ENCODE peak calls at places on chromosomes 12 and 14, in four cellular contexts. One of them, this sample, is unnamed.

GRCh38 chr12:104942075-104942474 is 16.0 kb downstream of the SLC41A2 start:
- DNase-seq in mesendoderm: no peak
- DNase-seq in IMR-90: no peak
- DNase-seq in H1: no peak
- DNase-seq in this sample: no peak

GRCh38 chr14:85546390-85546789 is 16.4 kb downstream of the FLRT2 start:
- DNase-seq in mesendoderm: no peak
- DNase-seq in H1: no peak
- DNase-seq in IMR-90: no peak
- DNase-seq in this sample: peak

GRCh38 chr12:123996581-123996980 is 23.6 kb downstream of the ZNF664 start:
- DNase-seq in IMR-90: no peak
- DNase-seq in H1: no peak
- DNase-seq in mesendoderm: no peak
- DNase-seq in this sample: no peak

GRCh38 chr12:58314610-58315009 is 373.2 kb downstream of the ATP23 start:
- DNase-seq in IMR-90: peak
- DNase-seq in mesendoderm: no peak
- DNase-seq in H1: no peak
- DNase-seq in this sample: no peak

GRCh38 chr12:114658002-114658441 is 26.0 kb downstream of the TBX3 start:
- DNase-seq in IMR-90: peak
- DNase-seq in mesendoderm: no peak
- DNase-seq in H1: no peak
- DNase-seq in this sample: no peak

GRCh38 chr14:73168691-73169090 is 32.4 kb downstream of the PSEN1 start:
- DNase-seq in mesendoderm: no peak
- DNase-seq in H1: no peak
- DNase-seq in IMR-90: no peak
- DNase-seq in this sample: no peak

GRCh38 chr12:114238808-114239207 is 167.1 kb downstream of the TBX5 start:
- DNase-seq in mesendoderm: no peak
- DNase-seq in IMR-90: no peak
- DNase-seq in H1: no peak
- DNase-seq in this sample: no peak

GRCh38 chr12:124883263-124883876 is 19.7 kb upstream of the SCARB1 start:
- DNase-seq in mesendoderm: peak
- DNase-seq in IMR-90: peak
- DNase-seq in H1: no peak
- DNase-seq in this sample: no peak

GRCh38 chr12:108193922-108194321 is 64.8 kb downstream of the WSCD2 start:
- DNase-seq in mesendoderm: peak
- DNase-seq in IMR-90: peak
- DNase-seq in H1: no peak
- DNase-seq in this sample: no peak

GRCh38 chr12:116261525-116262100 is 15.9 kb downstream of the MED13L start:
- DNase-seq in mesendoderm: no peak
- DNase-seq in IMR-90: no peak
- DNase-seq in H1: no peak
- DNase-seq in this sample: no peak

GRCh38 chr12:10189653-10190052 is 10.8 kb downstream of the TMEM52B start:
- DNase-seq in IMR-90: peak
- DNase-seq in mesendoderm: no peak
- DNase-seq in H1: no peak
- DNase-seq in this sample: no peak

GRCh38 chr12:124391340-124392261 is 96.7 kb downstream of the RFLNA start:
- DNase-seq in IMR-90: peak
- DNase-seq in H1: no peak
- DNase-seq in mesendoderm: no peak
- DNase-seq in this sample: no peak

GRCh38 chr14:104335611-104336010 is 197.2 kb downstream of the KIF26A start:
- DNase-seq in IMR-90: no peak
- DNase-seq in H1: no peak
- DNase-seq in mesendoderm: no peak
- DNase-seq in this sample: peak

GRCh38 chr12:6038160-6038559 is 86.3 kb downstream of the VWF start:
- DNase-seq in H1: peak
- DNase-seq in IMR-90: peak
- DNase-seq in mesendoderm: peak
- DNase-seq in this sample: peak

GRCh38 chr14:70934502-70935134 is 27.4 kb downstream of the PCNX1 start:
- DNase-seq in mesendoderm: no peak
- DNase-seq in H1: no peak
- DNase-seq in IMR-90: peak
- DNase-seq in this sample: no peak

GRCh38 chr12:72141381-72141780 is 130.8 kb upstream of the TRHDE start:
- DNase-seq in mesendoderm: peak
- DNase-seq in IMR-90: peak
- DNase-seq in H1: no peak
- DNase-seq in this sample: no peak

GRCh38 chr12:5984873-5985272 is 39.8 kb upstream of the ANO2 start:
- DNase-seq in IMR-90: no peak
- DNase-seq in H1: no peak
- DNase-seq in mesendoderm: no peak
- DNase-seq in this sample: no peak

GRCh38 chr12:65728913-65729793 is 95.1 kb upstream of the HMGA2 start:
- DNase-seq in H1: no peak
- DNase-seq in IMR-90: peak
- DNase-seq in mesendoderm: peak
- DNase-seq in this sample: peak

GRCh38 chr12:94282675-94283074 is 134.3 kb downstream of the PLXNC1 start:
- DNase-seq in H1: no peak
- DNase-seq in IMR-90: no peak
- DNase-seq in mesendoderm: no peak
- DNase-seq in this sample: no peak

GRCh38 chr12:89208661-89209096 is 143.6 kb downstream of the DUSP6 start:
- DNase-seq in mesendoderm: peak
- DNase-seq in IMR-90: peak
- DNase-seq in H1: no peak
- DNase-seq in this sample: no peak

GRCh38 chr12:81274619-81275018 is 196.7 kb downstream of the ACSS3 start:
- DNase-seq in IMR-90: no peak
- DNase-seq in mesendoderm: no peak
- DNase-seq in H1: no peak
- DNase-seq in this sample: no peak

GRCh38 chr12:13670249-13670648 is 311.2 kb downstream of the GRIN2B start:
- DNase-seq in H1: no peak
- DNase-seq in mesendoderm: no peak
- DNase-seq in IMR-90: no peak
- DNase-seq in this sample: no peak

GRCh38 chr12:23423097-23423687 is 526.3 kb downstream of the SOX5 start:
- DNase-seq in H1: no peak
- DNase-seq in IMR-90: no peak
- DNase-seq in mesendoderm: no peak
- DNase-seq in this sample: no peak

GRCh38 chr12:132605892-132606291 is 4.5 kb downstream of the LRCOL1 start:
- DNase-seq in IMR-90: no peak
- DNase-seq in H1: no peak
- DNase-seq in mesendoderm: no peak
- DNase-seq in this sample: no peak

GRCh38 chr14:103372552-103373304 is 12.5 kb upstream of the MARK3 start:
- DNase-seq in mesendoderm: peak
- DNase-seq in IMR-90: peak
- DNase-seq in H1: no peak
- DNase-seq in this sample: no peak

GRCh38 chr12:109393437-109394345 is 46.0 kb downstream of the MYO1H start:
- DNase-seq in IMR-90: peak
- DNase-seq in H1: no peak
- DNase-seq in mesendoderm: peak
- DNase-seq in this sample: peak

GRCh38 chr14:35944847-35945246 is 118.7 kb downstream of the BRMS1L start:
- DNase-seq in IMR-90: no peak
- DNase-seq in H1: peak
- DNase-seq in mesendoderm: peak
- DNase-seq in this sample: peak

GRCh38 chr14:70955543-70956480 is 48.6 kb downstream of the PCNX1 start:
- DNase-seq in mesendoderm: peak
- DNase-seq in H1: no peak
- DNase-seq in IMR-90: peak
- DNase-seq in this sample: no peak

GRCh38 chr14:21486640-21487087 is 9.7 kb downstream of the TOX4 start:
- DNase-seq in H1: no peak
- DNase-seq in IMR-90: peak
- DNase-seq in mesendoderm: no peak
- DNase-seq in this sample: no peak

GRCh38 chr14:70931008-70931407 is 23.7 kb downstream of the PCNX1 start:
- DNase-seq in H1: no peak
- DNase-seq in IMR-90: peak
- DNase-seq in mesendoderm: no peak
- DNase-seq in this sample: no peak

GRCh38 chr14:105201156-105201927 is 20.2 kb upstream of the NUDT14 start:
- DNase-seq in mesendoderm: no peak
- DNase-seq in IMR-90: no peak
- DNase-seq in H1: no peak
- DNase-seq in this sample: no peak

GRCh38 chr12:8779862-8780261 is 42.6 kb upstream of the A2ML1 start:
- DNase-seq in IMR-90: no peak
- DNase-seq in H1: no peak
- DNase-seq in mesendoderm: no peak
- DNase-seq in this sample: no peak

GRCh38 chr12:103647267-103647666 is 60.2 kb downstream of the STAB2 start:
- DNase-seq in IMR-90: peak
- DNase-seq in H1: no peak
- DNase-seq in mesendoderm: no peak
- DNase-seq in this sample: no peak

DNA sequence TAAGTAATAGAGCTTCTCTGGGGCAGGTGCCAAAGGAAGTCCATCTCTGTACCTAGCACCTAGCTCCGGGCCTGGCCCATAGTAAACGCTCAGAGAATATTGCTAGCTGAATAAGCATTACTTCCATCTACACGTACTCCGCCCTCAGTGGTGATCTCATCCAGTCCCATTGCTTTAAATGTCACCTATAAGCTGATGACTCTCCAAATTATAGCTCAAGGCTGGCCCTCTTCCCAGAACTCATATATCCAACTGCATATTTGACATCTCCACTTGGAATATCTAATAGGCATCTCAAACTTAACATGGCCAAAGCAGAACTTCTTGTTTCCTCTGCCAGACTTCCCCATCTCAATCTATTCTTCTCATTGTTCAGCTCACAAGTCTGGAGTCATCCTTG is 6.9 kb upstream of the DYNLL1 start:
- DNase-seq in mesendoderm: no peak
- DNase-seq in IMR-90: peak
- DNase-seq in H1: no peak
- DNase-seq in this sample: no peak
- H3K56ac ChIP-seq in mesendoderm: no peak
- H3K56ac ChIP-seq in IMR-90: no peak
- H3K56ac ChIP-seq in H1: no peak
- H3K56ac ChIP-seq in this sample: no peak

GRCh38 chr12:68839183-68840147 is 31.5 kb downstream of the MDM2 start:
- DNase-seq in IMR-90: no peak
- DNase-seq in H1: no peak
- DNase-seq in mesendoderm: no peak
- DNase-seq in this sample: no peak

GRCh38 chr12:68844318-68844745 is 36.4 kb downstream of the MDM2 start:
- DNase-seq in H1: no peak
- DNase-seq in mesendoderm: no peak
- DNase-seq in IMR-90: no peak
- DNase-seq in this sample: no peak

GRCh38 chr12:68842784-68843567 is 35.0 kb downstream of the MDM2 start:
- DNase-seq in IMR-90: no peak
- DNase-seq in H1: no peak
- DNase-seq in mesendoderm: no peak
- DNase-seq in this sample: no peak

GRCh38 chr12:68841717-68842116 is 33.7 kb downstream of the MDM2 start:
- DNase-seq in H1: no peak
- DNase-seq in mesendoderm: no peak
- DNase-seq in IMR-90: no peak
- DNase-seq in this sample: no peak

GRCh38 chr12:68842123-68842522 is 34.1 kb downstream of the MDM2 start:
- DNase-seq in mesendoderm: no peak
- DNase-seq in H1: no peak
- DNase-seq in IMR-90: no peak
- DNase-seq in this sample: no peak
- H3K56ac ChIP-seq in mesendoderm: no peak
- H3K56ac ChIP-seq in H1: no peak
- H3K56ac ChIP-seq in IMR-90: no peak
- H3K56ac ChIP-seq in this sample: no peak

GRCh38 chr14:68286667-68287066 is 467.1 kb downstream of the RAD51B start:
- DNase-seq in H1: no peak
- DNase-seq in IMR-90: no peak
- DNase-seq in mesendoderm: no peak
- DNase-seq in this sample: no peak
- H3K56ac ChIP-seq in H1: no peak
- H3K56ac ChIP-seq in IMR-90: no peak
- H3K56ac ChIP-seq in mesendoderm: no peak
- H3K56ac ChIP-seq in this sample: no peak

GRCh38 chr14:92360666-92361370 is 37.9 kb downstream of the SLC24A4 start:
- DNase-seq in H1: no peak
- DNase-seq in IMR-90: no peak
- DNase-seq in mesendoderm: no peak
- DNase-seq in this sample: no peak
- H3K56ac ChIP-seq in H1: no peak
- H3K56ac ChIP-seq in IMR-90: no peak
- H3K56ac ChIP-seq in mesendoderm: no peak
- H3K56ac ChIP-seq in this sample: no peak